ENCODE peak calls at places on chromosomes 12 and 14, in five cellular contexts. One of them, this sample, is unnamed.

GRCh38 chr12:82952946-82953345 is 266.2 kb downstream of the TMTC2 start:
- DNase-seq in NCI-H1105 treated with DMSO at 0.1 percent for 48 hours: no peak
- DNase-seq in GM23338: peak; percentile 14
- DNase-seq in stimulated activated CD4-positive, alpha-beta T cell treated with anti-CD3 and anti-CD28 coated beads, Interleukin-4, amount 100 ng/mL, for 48 hours: no peak
- DNase-seq in pancreas: no peak
- DNase-seq in this sample: no peak

GRCh38 chr12:123532808-123533649 is 490 bp downstream of the RILPL1 start:
- DNase-seq in pancreas: peak; percentile 25
- DNase-seq in GM23338: peak; percentile 76
- DNase-seq in NCI-H1105 treated with DMSO at 0.1 percent for 48 hours: no peak
- DNase-seq in stimulated activated CD4-positive, alpha-beta T cell treated with anti-CD3 and anti-CD28 coated beads, Interleukin-4, amount 100 ng/mL, for 48 hours: no peak
- DNase-seq in this sample: no peak

GRCh38 chr14:94124582-94125377 is 4.6 kb downstream of the IFI27L2 start:
- DNase-seq in NCI-H1105 treated with DMSO at 0.1 percent for 48 hours: no peak
- DNase-seq in GM23338: no peak
- DNase-seq in pancreas: no peak
- DNase-seq in stimulated activated CD4-positive, alpha-beta T cell treated with anti-CD3 and anti-CD28 coated beads, Interleukin-4, amount 100 ng/mL, for 48 hours: no peak
- DNase-seq in this sample: no peak

GRCh38 chr12:93015970-93016751 is 87.1 kb upstream of the EEA1 start:
- DNase-seq in pancreas: no peak
- DNase-seq in NCI-H1105 treated with DMSO at 0.1 percent for 48 hours: no peak
- DNase-seq in GM23338: no peak
- DNase-seq in stimulated activated CD4-positive, alpha-beta T cell treated with anti-CD3 and anti-CD28 coated beads, Interleukin-4, amount 100 ng/mL, for 48 hours: no peak
- DNase-seq in this sample: no peak

GRCh38 chr12:97556201-97556824 is 93.7 kb downstream of the RMST start:
- DNase-seq in NCI-H1105 treated with DMSO at 0.1 percent for 48 hours: peak; percentile 67
- DNase-seq in GM23338: peak; percentile 35
- DNase-seq in pancreas: no peak
- DNase-seq in stimulated activated CD4-positive, alpha-beta T cell treated with anti-CD3 and anti-CD28 coated beads, Interleukin-4, amount 100 ng/mL, for 48 hours: no peak
- DNase-seq in this sample: no peak

GRCh38 chr14:90159147-90159546 is 97.2 kb upstream of the PSMC1 start:
- DNase-seq in NCI-H1105 treated with DMSO at 0.1 percent for 48 hours: no peak
- DNase-seq in pancreas: no peak
- DNase-seq in stimulated activated CD4-positive, alpha-beta T cell treated with anti-CD3 and anti-CD28 coated beads, Interleukin-4, amount 100 ng/mL, for 48 hours: no peak
- DNase-seq in GM23338: no peak
- DNase-seq in this sample: no peak

GRCh38 chr14:23388996-23389395 is 12.2 kb downstream of the CMTM5 start:
- DNase-seq in pancreas: no peak
- DNase-seq in NCI-H1105 treated with DMSO at 0.1 percent for 48 hours: no peak
- DNase-seq in stimulated activated CD4-positive, alpha-beta T cell treated with anti-CD3 and anti-CD28 coated beads, Interleukin-4, amount 100 ng/mL, for 48 hours: no peak
- DNase-seq in GM23338: no peak
- DNase-seq in this sample: no peak

GRCh38 chr12:70267550-70267949 is 24.3 kb downstream of the CNOT2 start:
- DNase-seq in stimulated activated CD4-positive, alpha-beta T cell treated with anti-CD3 and anti-CD28 coated beads, Interleukin-4, amount 100 ng/mL, for 48 hours: no peak
- DNase-seq in NCI-H1105 treated with DMSO at 0.1 percent for 48 hours: no peak
- DNase-seq in pancreas: no peak
- DNase-seq in GM23338: no peak
- DNase-seq in this sample: no peak

GRCh38 chr12:88399811-88400210 is 180.5 kb downstream of the KITLG start:
- DNase-seq in pancreas: no peak
- DNase-seq in NCI-H1105 treated with DMSO at 0.1 percent for 48 hours: no peak
- DNase-seq in GM23338: no peak
- DNase-seq in stimulated activated CD4-positive, alpha-beta T cell treated with anti-CD3 and anti-CD28 coated beads, Interleukin-4, amount 100 ng/mL, for 48 hours: no peak
- DNase-seq in this sample: no peak

GRCh38 chr12:125983094-125983783 is 918.0 kb downstream of the AACS start:
- DNase-seq in stimulated activated CD4-positive, alpha-beta T cell treated with anti-CD3 and anti-CD28 coated beads, Interleukin-4, amount 100 ng/mL, for 48 hours: no peak
- DNase-seq in pancreas: peak; percentile 80
- DNase-seq in NCI-H1105 treated with DMSO at 0.1 percent for 48 hours: peak; percentile 88
- DNase-seq in GM23338: peak; percentile 72
- DNase-seq in this sample: peak; percentile 94

GRCh38 chr12:24719293-24719721 is 229.6 kb downstream of the BCAT1 start:
- DNase-seq in stimulated activated CD4-positive, alpha-beta T cell treated with anti-CD3 and anti-CD28 coated beads, Interleukin-4, amount 100 ng/mL, for 48 hours: peak; percentile 12
- DNase-seq in pancreas: no peak
- DNase-seq in NCI-H1105 treated with DMSO at 0.1 percent for 48 hours: no peak
- DNase-seq in GM23338: no peak
- DNase-seq in this sample: no peak

GRCh38 chr14:100738704-100739131 is 12.0 kb downstream of the DLK1 start:
- DNase-seq in NCI-H1105 treated with DMSO at 0.1 percent for 48 hours: no peak
- DNase-seq in pancreas: no peak
- DNase-seq in stimulated activated CD4-positive, alpha-beta T cell treated with anti-CD3 and anti-CD28 coated beads, Interleukin-4, amount 100 ng/mL, for 48 hours: no peak
- DNase-seq in GM23338: no peak
- DNase-seq in this sample: no peak

GRCh38 chr14:34682787-34683321 is 31.5 kb downstream of the CFL2 start:
- DNase-seq in pancreas: no peak
- DNase-seq in NCI-H1105 treated with DMSO at 0.1 percent for 48 hours: no peak
- DNase-seq in stimulated activated CD4-positive, alpha-beta T cell treated with anti-CD3 and anti-CD28 coated beads, Interleukin-4, amount 100 ng/mL, for 48 hours: no peak
- DNase-seq in GM23338: no peak
- DNase-seq in this sample: no peak

GRCh38 chr14:71363961-71364360 is 456.7 kb downstream of the PCNX1 start:
- DNase-seq in GM23338: no peak
- DNase-seq in NCI-H1105 treated with DMSO at 0.1 percent for 48 hours: no peak
- DNase-seq in pancreas: no peak
- DNase-seq in stimulated activated CD4-positive, alpha-beta T cell treated with anti-CD3 and anti-CD28 coated beads, Interleukin-4, amount 100 ng/mL, for 48 hours: no peak
- DNase-seq in this sample: no peak

GRCh38 chr14:87934185-87934584 is 58.8 kb downstream of the GALC start:
- DNase-seq in NCI-H1105 treated with DMSO at 0.1 percent for 48 hours: no peak
- DNase-seq in pancreas: no peak
- DNase-seq in GM23338: no peak
- DNase-seq in stimulated activated CD4-positive, alpha-beta T cell treated with anti-CD3 and anti-CD28 coated beads, Interleukin-4, amount 100 ng/mL, for 48 hours: no peak
- DNase-seq in this sample: no peak

GRCh38 chr14:61368061-61368710 is 46.8 kb downstream of the PRKCH start:
- DNase-seq in NCI-H1105 treated with DMSO at 0.1 percent for 48 hours: no peak
- DNase-seq in stimulated activated CD4-positive, alpha-beta T cell treated with anti-CD3 and anti-CD28 coated beads, Interleukin-4, amount 100 ng/mL, for 48 hours: no peak
- DNase-seq in pancreas: no peak
- DNase-seq in GM23338: no peak
- DNase-seq in this sample: no peak

GRCh38 chr12:26143291-26143690 is 18.5 kb upstream of the BHLHE41 start:
- DNase-seq in GM23338: no peak
- DNase-seq in NCI-H1105 treated with DMSO at 0.1 percent for 48 hours: no peak
- DNase-seq in pancreas: no peak
- DNase-seq in stimulated activated CD4-positive, alpha-beta T cell treated with anti-CD3 and anti-CD28 coated beads, Interleukin-4, amount 100 ng/mL, for 48 hours: no peak
- DNase-seq in this sample: no peak

GRCh38 chr12:95262808-95263207 is 45.2 kb downstream of the VEZT start:
- DNase-seq in pancreas: no peak
- DNase-seq in stimulated activated CD4-positive, alpha-beta T cell treated with anti-CD3 and anti-CD28 coated beads, Interleukin-4, amount 100 ng/mL, for 48 hours: no peak
- DNase-seq in GM23338: no peak
- DNase-seq in NCI-H1105 treated with DMSO at 0.1 percent for 48 hours: no peak
- DNase-seq in this sample: no peak

GRCh38 chr14:32074887-32075572 is 2.1 kb upstream of the ARHGAP5 start:
- DNase-seq in NCI-H1105 treated with DMSO at 0.1 percent for 48 hours: no peak
- DNase-seq in stimulated activated CD4-positive, alpha-beta T cell treated with anti-CD3 and anti-CD28 coated beads, Interleukin-4, amount 100 ng/mL, for 48 hours: no peak
- DNase-seq in pancreas: no peak
- DNase-seq in GM23338: peak; percentile 14
- DNase-seq in this sample: no peak

GRCh38 chr14:32434180-32434579 is 105.1 kb downstream of the AKAP6 start:
- DNase-seq in NCI-H1105 treated with DMSO at 0.1 percent for 48 hours: no peak
- DNase-seq in pancreas: no peak
- DNase-seq in stimulated activated CD4-positive, alpha-beta T cell treated with anti-CD3 and anti-CD28 coated beads, Interleukin-4, amount 100 ng/mL, for 48 hours: no peak
- DNase-seq in GM23338: no peak
- DNase-seq in this sample: no peak

GRCh38 chr12:13102481-13103195 is 829 bp downstream of the GSG1 start:
- DNase-seq in GM23338: no peak
- DNase-seq in stimulated activated CD4-positive, alpha-beta T cell treated with anti-CD3 and anti-CD28 coated beads, Interleukin-4, amount 100 ng/mL, for 48 hours: no peak
- DNase-seq in NCI-H1105 treated with DMSO at 0.1 percent for 48 hours: no peak
- DNase-seq in pancreas: no peak
- DNase-seq in this sample: no peak

GRCh38 chr12:60197589-60197988 is 601.8 kb downstream of the SLC16A7 start:
- DNase-seq in GM23338: no peak
- DNase-seq in pancreas: no peak
- DNase-seq in NCI-H1105 treated with DMSO at 0.1 percent for 48 hours: no peak
- DNase-seq in stimulated activated CD4-positive, alpha-beta T cell treated with anti-CD3 and anti-CD28 coated beads, Interleukin-4, amount 100 ng/mL, for 48 hours: no peak
- DNase-seq in this sample: no peak

This sample was measured in H1.